ENCODE peak calls at places on chromosomes 11 and 22, in five cellular contexts. V is H1, T is HCT116, K is HepG2, Q is endothelial cell of umbilical vein. E is an unnamed sample.

GRCh38 chr11:58503361-58503856 is 4.5 kb downstream of the OR5B21 start:
- DNase-seq in V (no peak), T (no peak), K (no peak), Q (no peak), E (no peak)

GRCh38 chr11:57275582-57275981 is 38.5 kb upstream of the APLNR start:
- DNase-seq in V (no peak), Q (peak; percentile 83), T (no peak), K (no peak), E (no peak)

GRCh38 chr11:72391638-72392423 is 42.5 kb downstream of the CLPB start:
- DNase-seq in Q (no peak), T (no peak), V (no peak), K (peak; percentile 38), E (no peak)

GRCh38 chr22:20424937-20425587 is 12.6 kb downstream of the SCARF2 start:
- DNase-seq in K (no peak), V (no peak), Q (no peak), T (no peak), E (peak; percentile 73)

GRCh38 chr11:114188851-114189570 is 107.2 kb upstream of the NNMT start:
- DNase-seq in K (no peak), Q (no peak), V (no peak), T (no peak), E (no peak)

GRCh38 chr11:77106321-77106720 is 3.7 kb downstream of the OMP start:
- DNase-seq in K (no peak), T (no peak), Q (no peak), V (no peak), E (no peak)

GRCh38 chr11:12285106-12285505 is 92.3 kb upstream of the PARVA start:
- DNase-seq in T (no peak), Q (peak; percentile 19), V (no peak), K (no peak), E (no peak)

GRCh38 chr11:116640641-116641402 is 132.0 kb downstream of the BUD13 start:
- DNase-seq in Q (no peak), T (no peak), V (peak; percentile 29), K (no peak), E (no peak)

GRCh38 chr11:73507086-73507485 is 90.8 kb downstream of the FAM168A start:
- DNase-seq in T (no peak), V (no peak), K (no peak), Q (no peak), E (no peak)

GRCh38 chr11:35605691-35606090 is 12.6 kb upstream of the FJX1 start:
- DNase-seq in Q (no peak), V (no peak), K (no peak), T (no peak), E (no peak)

GRCh38 chr11:126880872-126881271 is 119.7 kb downstream of the KIRREL3 start:
- DNase-seq in K (no peak), Q (no peak), V (no peak), T (no peak), E (no peak)

GRCh38 chr11:27694992-27695391 is 5.3 kb downstream of the BDNF start:
- DNase-seq in K (no peak), V (no peak), T (no peak), Q (peak; percentile 55), E (no peak)

GRCh38 chr11:44324787-44325525 is 15.0 kb upstream of the ALX4 start:
- DNase-seq in V (no peak), T (no peak), K (no peak), Q (no peak), E (no peak)

GRCh38 chr11:134661660-134662059 is 249.6 kb upstream of the B3GAT1 start:
- DNase-seq in V (peak; percentile 6), T (no peak), Q (no peak), K (no peak), E (no peak)

GRCh38 chr11:12147827-12148226 is 37.4 kb downstream of the MICAL2 start:
- DNase-seq in Q (no peak), K (no peak), T (no peak), V (no peak), E (no peak)

GRCh38 chr11:77752518-77752917 is 68.0 kb downstream of the RSF1 start:
- DNase-seq in T (no peak), V (no peak), K (no peak), Q (no peak), E (no peak)

GRCh38 chr11:46537121-46537520 is 56.7 kb downstream of the AMBRA1 start:
- DNase-seq in V (no peak), K (no peak), T (no peak), Q (no peak), E (no peak)

GRCh38 chr22:29205598-29206371 is at the start of gene EMID1:
- DNase-seq in T (no peak), K (no peak), V (peak; percentile 77), Q (peak; percentile 10), E (peak; percentile 73)

GRCh38 chr11:91630916-91631673 is 593.5 kb upstream of the FAT3 start:
- DNase-seq in Q (no peak), T (no peak), K (no peak), V (no peak), E (no peak)

GRCh38 chr11:119419834-119420492 is 3.0 kb downstream of the THY1 start:
- DNase-seq in V (no peak), T (no peak), Q (no peak), K (no peak), E (no peak)

GRCh38 chr11:30312243-30312642 is 10.7 kb upstream of the ARL14EP start:
- DNase-seq in V (no peak), Q (no peak), K (no peak), T (no peak), E (no peak)

GRCh38 chr11:117654856-117655255 is 142.2 kb downstream of the DSCAML1 start:
- DNase-seq in V (no peak), K (no peak), T (no peak), Q (no peak), E (no peak)

GRCh38 chr22:17559188-17559587 is 4.1 kb upstream of the SLC25A18 start:
- DNase-seq in Q (no peak), T (no peak), K (no peak), V (no peak), E (no peak)

GRCh38 chr22:31230871-31231621 is 18.9 kb downstream of the LIMK2 start:
- DNase-seq in Q (peak; percentile 92), K (peak; percentile 83), V (no peak), T (no peak), E (no peak)

GRCh38 chr11:64531906-64532312 is 59.1 kb upstream of the SLC22A12 start:
- DNase-seq in T (no peak), Q (no peak), K (no peak), V (no peak), E (no peak)

GRCh38 chr11:49221112-49221511 is 12.7 kb upstream of the FOLH1 start:
- DNase-seq in V (no peak), Q (no peak), T (no peak), K (no peak), E (no peak)

GRCh38 chr11:10623797-10624761 is 55.6 kb upstream of the LYVE1 start:
- DNase-seq in K (peak; percentile 37), T (peak; percentile 43), V (peak; percentile 84), Q (no peak), E (peak; percentile 62)

GRCh38 chr22:16917144-16918003 is 90.6 kb downstream of the GAB4 start:
- DNase-seq in K (peak; percentile 57), Q (peak; percentile 70), V (peak; percentile 89), T (peak; percentile 65), E (peak; percentile 78)

GRCh38 chr11:104005234-104005855 is 31.1 kb upstream of the DDI1 start:
- DNase-seq in Q (no peak), K (no peak), T (no peak), V (no peak), E (no peak)

DNA sequence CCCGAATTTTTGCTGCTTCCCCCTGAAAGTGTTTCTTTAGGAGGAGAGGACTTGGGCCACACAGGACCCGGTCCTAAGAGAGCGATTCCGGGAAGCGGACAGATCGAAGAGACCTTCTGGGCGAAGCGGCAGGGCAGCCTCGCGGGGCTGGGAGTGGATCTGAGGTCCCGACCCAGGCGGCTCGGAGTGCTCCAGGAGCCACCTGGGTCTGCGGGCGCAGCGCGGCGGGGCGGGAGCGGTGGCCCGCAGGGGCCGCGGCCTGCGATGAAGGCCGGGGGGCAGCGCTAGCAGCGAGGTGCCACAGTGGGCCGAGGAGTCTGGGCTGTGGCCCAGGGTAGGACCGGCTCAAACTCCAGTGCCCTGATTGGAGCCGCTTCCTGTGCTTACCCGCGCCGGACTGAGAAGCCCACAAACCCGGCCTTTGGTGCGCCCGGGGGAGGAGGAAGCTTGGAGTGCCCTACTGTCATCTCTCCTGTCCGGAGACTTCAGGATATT is 1.8 kb downstream of the PKNOX2 start:
- DNase-seq in V (peak; percentile 64), K (no peak), T (no peak), Q (no peak), E (no peak)
- TF ChIP-seq MAX in V (no peak), K (no peak), T (no peak), Q (no peak), E (no peak)

GRCh38 chr22:44550666-44551491 is 52.8 kb upstream of the RTL6 start:
- DNase-seq in V (no peak), Q (peak; percentile 1), T (no peak), K (no peak), E (no peak)
- H3K9ac ChIP-seq in V (no peak overlapping the region), Q (no peak overlapping the region), T (no peak overlapping the region), K (no peak overlapping the region), E (no peak overlapping the region)

DNA sequence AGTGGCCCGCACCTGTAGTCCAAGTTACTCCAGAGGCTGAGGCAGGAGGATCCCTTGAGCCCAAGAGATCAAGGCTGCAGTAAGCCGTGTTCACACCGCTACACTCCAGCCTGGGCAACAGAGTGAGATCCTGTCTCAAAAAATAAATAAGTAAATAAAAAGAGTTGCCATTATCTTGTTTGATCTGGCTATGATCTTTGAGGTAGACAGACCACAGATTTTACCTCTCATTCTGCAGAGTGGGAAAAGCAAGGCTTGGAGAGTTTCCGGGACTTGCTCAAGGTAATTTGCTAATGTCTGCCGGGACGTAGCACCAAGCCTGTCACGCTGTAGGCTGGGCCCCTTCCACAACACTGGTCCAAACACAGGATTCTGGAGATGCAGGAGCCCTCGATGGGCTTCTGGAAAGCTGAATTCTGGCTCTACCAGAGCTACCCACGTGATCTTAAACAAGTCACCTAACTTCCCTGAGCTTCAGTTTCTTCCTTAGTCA is 6.8 kb downstream of the GRAP2 start:
- DNase-seq in V (no peak), K (no peak), T (no peak), Q (no peak), E (no peak)
- TF ChIP-seq MAX in V (no peak), K (no peak), T (no peak), Q (no peak), E (no peak)

DNA sequence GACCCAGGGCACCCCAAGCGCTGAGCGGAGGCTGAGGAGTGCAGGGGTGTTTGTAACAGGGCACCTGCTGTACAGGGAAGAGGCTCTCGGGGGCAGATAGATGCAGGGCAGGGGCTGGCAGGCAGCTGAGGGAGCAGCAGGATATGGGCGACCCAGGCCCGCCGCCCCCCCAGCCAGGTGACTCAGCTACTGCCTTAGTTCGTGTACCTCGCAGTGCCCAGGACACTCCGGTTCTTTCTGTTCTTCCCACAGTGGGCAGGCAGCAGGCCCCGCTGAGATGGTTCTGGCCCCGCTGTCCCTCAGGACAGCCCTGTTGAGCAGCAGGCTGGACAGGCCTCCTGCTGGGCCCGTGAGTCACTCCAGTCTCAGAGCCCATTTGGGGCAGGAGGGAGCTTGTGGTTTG is 16.2 kb downstream of the PHLDA2 start:
- DNase-seq in K (no peak), Q (no peak), V (no peak), T (no peak), E (peak; percentile 36)
- H3K9ac ChIP-seq in K (no peak overlapping the region), Q (no peak overlapping the region), V (no peak overlapping the region), T (peak overlapping the region; percentile 65), E (peak overlapping the region; percentile 24)

DNA sequence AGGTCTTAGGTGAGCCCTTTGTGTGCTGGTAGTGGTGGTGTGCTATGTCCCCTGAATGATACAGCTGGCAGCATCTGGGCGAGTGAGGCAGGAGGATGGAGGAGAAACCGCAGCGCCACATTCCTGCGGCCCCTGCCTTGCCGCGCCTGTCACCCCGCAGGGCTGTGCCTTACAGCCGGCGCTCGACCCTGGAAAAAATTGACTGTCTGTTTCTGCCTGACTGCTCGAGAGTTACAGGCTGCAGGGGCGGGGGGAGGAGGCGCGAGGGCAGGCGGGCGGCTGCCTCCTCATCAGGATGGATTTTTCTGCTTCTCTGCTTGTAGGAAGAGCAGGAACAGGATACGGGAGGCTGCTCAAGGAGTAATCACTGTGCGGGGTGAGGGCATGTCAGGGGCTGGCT is 443.4 kb downstream of the MIAT start:
- DNase-seq in V (peak; percentile 61), Q (no peak), T (no peak), K (no peak), E (no peak)
- TF ChIP-seq MAX in V (no peak), Q (no peak), T (no peak), K (no peak), E (no peak)

E was measured in K562.